ENCODE peak calls at places on chromosomes 12 and 14, in four cellular contexts. S is WTC11, U is GM12878, Z is K562. H is an unnamed sample.

GRCh38 chr14:37865719-37866549 is 270.5 kb downstream of the TTC6 start:
- DNase-seq in S (no peak), U (no peak), Z (no peak), H (no peak)

GRCh38 chr12:49764126-49764525 is 22.8 kb downstream of the TMBIM6 start:
- DNase-seq in S (no peak), U (no peak), Z (no peak), H (no peak)

GRCh38 chr12:94089891-94090290 is 58.5 kb upstream of the PLXNC1 start:
- DNase-seq in S (no peak), U (no peak), Z (peak), H (no peak)

GRCh38 chr12:102769323-102769916 is 147.6 kb downstream of the PAH start:
- DNase-seq in S (peak), U (peak), Z (peak), H (peak)

GRCh38 chr12:107775093-107775721 is 703 bp downstream of the ASCL4 start:
- DNase-seq in S (peak), U (no peak), Z (no peak), H (peak)

GRCh38 chr12:109462868-109463692 is 14.0 kb downstream of the KCTD10 start:
- DNase-seq in S (peak), U (no peak), Z (no peak), H (peak)

GRCh38 chr14:96126339-96126770 is 78.3 kb upstream of the BDKRB2 start:
- DNase-seq in S (no peak), U (peak), Z (no peak), H (no peak)

GRCh38 chr12:1367731-1368285 is 226.6 kb downstream of the FBXL14 start:
- DNase-seq in S (no peak), U (no peak), Z (no peak), H (no peak)

GRCh38 chr12:66960704-66961690 is 282.1 kb upstream of the GRIP1 start:
- DNase-seq in S (no peak), U (no peak), Z (no peak), H (no peak)

GRCh38 chr14:78829274-78829673 is 659.1 kb downstream of the NRXN3 start:
- DNase-seq in S (no peak), U (no peak), Z (no peak), H (no peak)

GRCh38 chr14:54857830-54858269 is 44.8 kb downstream of the GCH1 start:
- DNase-seq in S (no peak), U (peak), Z (no peak), H (no peak)

GRCh38 chr14:92496458-92496857 is 17.1 kb upstream of the RIN3 start:
- DNase-seq in S (no peak), U (no peak), Z (no peak), H (no peak)

GRCh38 chr12:107845980-107846659 is 71.6 kb downstream of the ASCL4 start:
- DNase-seq in S (no peak), U (no peak), Z (no peak), H (no peak)

GRCh38 chr12:53712059-53712643 is 15.1 kb downstream of the CALCOCO1 start:
- DNase-seq in S (no peak), U (no peak), Z (no peak), H (no peak)

DNA sequence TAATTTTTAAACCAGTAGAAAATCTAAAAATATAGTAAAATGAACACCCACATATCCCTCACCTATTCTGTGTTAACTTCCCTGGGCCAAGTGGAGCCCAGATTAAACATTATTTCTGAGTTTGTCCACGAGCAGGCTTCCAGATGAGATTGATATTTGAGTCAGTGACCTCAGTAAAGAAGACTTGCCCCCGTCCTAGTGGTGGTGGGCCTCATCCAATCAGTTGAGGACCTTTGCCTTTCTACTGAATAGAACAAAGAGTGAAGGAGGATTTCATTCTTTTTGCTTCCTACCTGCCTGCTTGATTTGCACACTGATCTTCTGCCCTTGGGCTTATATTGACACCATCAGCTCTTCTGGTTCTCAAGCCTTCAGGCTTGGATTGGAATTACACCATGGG is 174.7 kb upstream of the PLEKHG7 start:
- DNase-seq in S (no peak), U (no peak), Z (no peak), H (no peak)
- TF ChIP-seq USF1 in S (no peak), U (no peak), Z (no peak), H (no peak)

GRCh38 chr14:83993545-83993944 is 1536.4 kb upstream of the FLRT2 start:
- DNase-seq in S (no peak), U (no peak), Z (no peak), H (no peak)

GRCh38 chr14:83992857-83993256 is 1537.1 kb upstream of the FLRT2 start:
- DNase-seq in S (no peak), U (no peak), Z (no peak), H (no peak)

GRCh38 chr14:83988274-83988673 is 1541.7 kb upstream of the FLRT2 start:
- DNase-seq in S (no peak), U (no peak), Z (no peak), H (no peak)

GRCh38 chr14:83991666-83992065 is 1538.3 kb upstream of the FLRT2 start:
- DNase-seq in S (no peak), U (no peak), Z (no peak), H (no peak)

GRCh38 chr14:83994020-83994419 is 1535.9 kb upstream of the FLRT2 start:
- DNase-seq in S (no peak), U (no peak), Z (no peak), H (no peak)
- TF ChIP-seq CTCF in S (no peak), U (no peak), Z (no peak), H (no peak)

GRCh38 chr12:62758216-62758615 is 176.7 kb downstream of the PPM1H start:
- DNase-seq in S (no peak), U (no peak), Z (no peak), H (no peak)

GRCh38 chr12:62762645-62763044 is 172.3 kb downstream of the PPM1H start:
- DNase-seq in S (no peak), U (no peak), Z (no peak), H (no peak)

GRCh38 chr12:62761658-62762057 is 173.3 kb downstream of the PPM1H start:
- DNase-seq in S (no peak), U (no peak), Z (no peak), H (no peak)

GRCh38 chr12:62763319-62763718 is 171.6 kb downstream of the PPM1H start:
- DNase-seq in S (no peak), U (no peak), Z (no peak), H (no peak)

GRCh38 chr12:62760779-62761178 is 174.2 kb downstream of the PPM1H start:
- DNase-seq in S (no peak), U (no peak), Z (no peak), H (no peak)
- TF ChIP-seq USF1 in S (no peak), U (no peak), Z (no peak), H (no peak)

DNA sequence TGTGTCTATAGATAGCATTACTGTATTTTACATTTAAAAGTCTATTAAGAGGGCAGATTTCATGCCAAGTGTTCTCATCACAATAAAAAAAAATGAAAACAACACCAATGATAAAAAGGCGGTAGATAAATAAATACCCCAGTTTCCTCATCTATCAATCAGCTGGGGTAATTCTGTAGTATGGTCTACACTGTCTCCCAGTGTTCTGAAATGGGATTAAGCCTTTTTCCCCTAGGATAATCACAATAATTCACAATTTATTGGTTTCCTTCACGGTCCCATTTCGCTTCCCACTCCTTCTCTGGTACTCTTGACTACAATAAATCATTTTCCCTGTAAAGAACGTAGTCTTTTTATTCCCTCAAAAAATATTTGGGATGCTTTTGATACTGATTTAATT is 114.3 kb downstream of the SSPN start:
- DNase-seq in S (no peak), U (no peak), Z (no peak), H (no peak)
- TF ChIP-seq CTCF in S (no peak), U (no peak), Z (no peak), H (no peak)

DNA sequence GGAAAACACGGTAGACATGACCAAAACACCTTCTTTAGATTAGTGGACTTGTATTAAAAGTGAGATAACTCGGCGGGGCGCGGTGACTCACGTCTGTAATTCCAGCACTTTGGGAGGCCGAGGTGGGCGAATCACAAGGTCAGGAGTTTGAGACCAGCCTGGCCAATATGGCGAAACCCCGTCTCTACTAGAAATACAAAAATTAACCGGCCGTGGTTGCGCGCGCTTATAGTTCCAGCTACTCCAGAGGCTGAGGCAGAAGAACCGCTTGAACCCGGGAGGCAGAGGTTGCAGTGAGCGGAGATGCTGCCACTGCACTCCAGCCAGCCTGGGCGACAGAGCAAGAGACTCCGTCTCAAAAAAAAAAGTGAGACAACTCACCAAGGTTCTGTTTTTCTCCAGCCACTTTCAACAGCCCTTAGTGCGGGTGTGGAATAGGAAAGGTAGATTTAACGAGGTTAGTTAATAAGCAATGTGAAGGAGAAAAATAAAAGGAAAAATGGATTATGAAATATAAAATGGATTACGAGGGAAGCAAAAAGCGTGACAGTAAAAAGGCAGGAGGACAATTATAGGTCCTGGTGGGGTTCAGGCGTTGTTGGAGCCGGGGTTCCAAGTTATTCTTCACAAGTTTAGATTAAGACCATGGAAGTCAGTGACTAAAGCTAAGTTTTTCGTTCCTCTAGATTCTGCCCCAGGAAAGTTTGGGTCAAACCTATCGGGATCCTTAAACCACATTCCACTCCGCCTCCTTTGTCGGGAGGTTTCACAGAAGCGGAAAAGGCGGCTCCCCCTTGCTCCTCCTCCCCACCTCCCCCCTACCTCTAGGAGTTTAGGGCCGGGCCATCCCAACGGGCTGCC is 534 bp downstream of the PPP2R3C start:
- DNase-seq in S (no peak), U (no peak), Z (peak), H (no peak)
- TF ChIP-seq USF1 in S (no peak), U (no peak), Z (no peak), H (no peak)

GRCh38 chr12:69007858-69008314 is 74.9 kb upstream of the CPM start:
- DNase-seq in S (no peak), U (no peak), Z (no peak), H (no peak)

GRCh38 chr12:69000069-69000468 is 67.1 kb upstream of the CPM start:
- DNase-seq in S (no peak), U (no peak), Z (no peak), H (no peak)

GRCh38 chr12:69000540-69001243 is 67.7 kb upstream of the CPM start:
- DNase-seq in S (no peak), U (no peak), Z (no peak), H (no peak)

GRCh38 chr12:69007166-69007857 is 74.3 kb upstream of the CPM start:
- DNase-seq in S (no peak), U (no peak), Z (no peak), H (no peak)

GRCh38 chr12:69002969-69003368 is 70.0 kb upstream of the CPM start:
- DNase-seq in S (no peak), U (no peak), Z (no peak), H (no peak)
- TF ChIP-seq CTCF in S (no peak), U (no peak), Z (no peak), H (no peak)

GRCh38 chr14:100862793-100863192 is 36.9 kb downstream of the MEG3 start:
- DNase-seq in S (no peak), U (no peak), Z (no peak), H (no peak)

GRCh38 chr14:100866666-100867630 is 36.6 kb downstream of the RTL1 start:
- DNase-seq in S (no peak), U (no peak), Z (no peak), H (no peak)

GRCh38 chr14:100865682-100866591 is 37.6 kb downstream of the RTL1 start:
- DNase-seq in S (no peak), U (no peak), Z (peak), H (peak)

GRCh38 chr14:100864206-100864605 is 38.3 kb downstream of the MEG3 start:
- DNase-seq in S (no peak), U (no peak), Z (no peak), H (no peak)

GRCh38 chr14:100864960-100865681 is 38.4 kb downstream of the RTL1 start:
- DNase-seq in S (no peak), U (no peak), Z (no peak), H (no peak)
- TF ChIP-seq USF1 in S (no peak), U (no peak), Z (no peak), H (no peak)

GRCh38 chr14:77616133-77616453 is 344 bp downstream of the SPTLC2 start:
- DNase-seq in S (no peak), U (no peak), Z (peak), H (no peak)
- TF ChIP-seq CTCF in S (no peak), U (no peak), Z (no peak), H (no peak)